ENCODE peak calls at places on chromosomes 7 and 10, in six cellular contexts. One of them, this sample, is unnamed.
A peak's percentile ranks its signal among the peaks of the same experiment; 100 is the strongest.

GRCh38 chr7:116434820-116435341 is 64.7 kb upstream of the CAV2 start:
- DNase-seq in esophagus muscularis mucosa: no peak
- DNase-seq in foreskin fibroblast: peak; percentile 85
- DNase-seq in GM12865: no peak
- DNase-seq in thoracic aorta: no peak
- DNase-seq in AG04450: peak; percentile 26
- DNase-seq in this sample: no peak

GRCh38 chr7:95822717-95823116 is 50.4 kb downstream of the DYNC1I1 start:
- DNase-seq in esophagus muscularis mucosa: no peak
- DNase-seq in foreskin fibroblast: no peak
- DNase-seq in GM12865: no peak
- DNase-seq in thoracic aorta: no peak
- DNase-seq in AG04450: no peak
- DNase-seq in this sample: no peak

GRCh38 chr10:126670886-126671285 is 393 bp upstream of the C10orf90 start:
- DNase-seq in esophagus muscularis mucosa: no peak
- DNase-seq in foreskin fibroblast: no peak
- DNase-seq in GM12865: no peak
- DNase-seq in thoracic aorta: no peak
- DNase-seq in AG04450: no peak
- DNase-seq in this sample: no peak

GRCh38 chr10:95290801-95291633 is at the start of gene PDLIM1:
- DNase-seq in esophagus muscularis mucosa: no peak
- DNase-seq in foreskin fibroblast: peak; percentile 77
- DNase-seq in GM12865: peak; percentile 88
- DNase-seq in thoracic aorta: no peak
- DNase-seq in AG04450: no peak
- DNase-seq in this sample: no peak

GRCh38 chr7:54596747-54597146 is 54.6 kb downstream of the VSTM2A start:
- DNase-seq in esophagus muscularis mucosa: no peak
- DNase-seq in foreskin fibroblast: no peak
- DNase-seq in GM12865: peak; percentile 25
- DNase-seq in thoracic aorta: no peak
- DNase-seq in AG04450: no peak
- DNase-seq in this sample: no peak

GRCh38 chr10:12351447-12351846 is 2.1 kb downstream of the CAMK1D start:
- DNase-seq in esophagus muscularis mucosa: no peak
- DNase-seq in foreskin fibroblast: no peak
- DNase-seq in GM12865: peak; percentile 59
- DNase-seq in thoracic aorta: no peak
- DNase-seq in AG04450: no peak
- DNase-seq in this sample: no peak

GRCh38 chr7:50577569-50577968 is 12.4 kb upstream of the DDC start:
- DNase-seq in esophagus muscularis mucosa: no peak
- DNase-seq in foreskin fibroblast: no peak
- DNase-seq in GM12865: no peak
- DNase-seq in thoracic aorta: no peak
- DNase-seq in AG04450: no peak
- DNase-seq in this sample: no peak

GRCh38 chr7:98755138-98755898 is 114.5 kb downstream of the TMEM130 start:
- DNase-seq in esophagus muscularis mucosa: no peak
- DNase-seq in foreskin fibroblast: no peak
- DNase-seq in GM12865: peak; percentile 17
- DNase-seq in thoracic aorta: no peak
- DNase-seq in AG04450: no peak
- DNase-seq in this sample: no peak

GRCh38 chr10:100977436-100977835 is 8.1 kb downstream of the SEMA4G start:
- DNase-seq in esophagus muscularis mucosa: no peak
- DNase-seq in foreskin fibroblast: no peak
- DNase-seq in GM12865: no peak
- DNase-seq in thoracic aorta: no peak
- DNase-seq in AG04450: no peak
- DNase-seq in this sample: no peak

GRCh38 chr10:74040200-74041126 is 42.5 kb downstream of the VCL start:
- DNase-seq in esophagus muscularis mucosa: no peak
- DNase-seq in foreskin fibroblast: no peak
- DNase-seq in GM12865: no peak
- DNase-seq in thoracic aorta: no peak
- DNase-seq in AG04450: no peak
- DNase-seq in this sample: no peak

DNA sequence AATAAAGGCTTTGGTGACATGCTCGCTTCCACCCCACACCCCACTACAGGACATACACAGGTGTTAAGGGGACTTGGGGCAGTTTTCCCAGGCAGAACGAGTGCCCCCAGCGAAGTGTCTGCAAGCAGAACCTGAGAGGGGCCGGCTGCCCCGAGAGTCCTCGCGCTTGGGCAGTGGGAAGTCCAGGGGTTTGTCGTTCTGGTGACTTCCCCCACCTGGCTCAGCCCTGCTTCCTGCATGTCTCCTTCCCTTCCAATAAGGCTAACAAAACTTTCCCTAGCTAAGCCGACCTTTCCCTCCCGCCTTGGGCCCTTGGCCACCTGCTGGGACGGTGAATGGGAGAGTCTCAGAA is 916 bp downstream of the VWA2 start:
- DNase-seq in esophagus muscularis mucosa: peak; percentile 86
- DNase-seq in foreskin fibroblast: no peak
- DNase-seq in GM12865: no peak
- DNase-seq in thoracic aorta: no peak
- DNase-seq in AG04450: no peak
- DNase-seq in this sample: no peak
- H3K4me3 ChIP-seq in esophagus muscularis mucosa: peak overlapping the region; percentile 58
- H3K4me3 ChIP-seq in foreskin fibroblast: no peak overlapping the region
- H3K4me3 ChIP-seq in GM12865: no peak overlapping the region
- H3K4me3 ChIP-seq in thoracic aorta: no peak overlapping the region
- H3K4me3 ChIP-seq in AG04450: no peak overlapping the region
- H3K4me3 ChIP-seq in this sample: no peak overlapping the region

GRCh38 chr7:43438897-43439479 is 143.9 kb upstream of the STK17A start:
- DNase-seq in esophagus muscularis mucosa: no peak
- DNase-seq in foreskin fibroblast: no peak
- DNase-seq in GM12865: no peak
- DNase-seq in thoracic aorta: no peak
- DNase-seq in AG04450: no peak
- DNase-seq in this sample: no peak
- TF ChIP-seq CTCF in esophagus muscularis mucosa: no peak
- TF ChIP-seq CTCF in foreskin fibroblast: no peak
- TF ChIP-seq CTCF in GM12865: no peak
- TF ChIP-seq CTCF in thoracic aorta: no peak
- TF ChIP-seq CTCF in AG04450: no peak
- TF ChIP-seq CTCF in this sample: no peak

DNA sequence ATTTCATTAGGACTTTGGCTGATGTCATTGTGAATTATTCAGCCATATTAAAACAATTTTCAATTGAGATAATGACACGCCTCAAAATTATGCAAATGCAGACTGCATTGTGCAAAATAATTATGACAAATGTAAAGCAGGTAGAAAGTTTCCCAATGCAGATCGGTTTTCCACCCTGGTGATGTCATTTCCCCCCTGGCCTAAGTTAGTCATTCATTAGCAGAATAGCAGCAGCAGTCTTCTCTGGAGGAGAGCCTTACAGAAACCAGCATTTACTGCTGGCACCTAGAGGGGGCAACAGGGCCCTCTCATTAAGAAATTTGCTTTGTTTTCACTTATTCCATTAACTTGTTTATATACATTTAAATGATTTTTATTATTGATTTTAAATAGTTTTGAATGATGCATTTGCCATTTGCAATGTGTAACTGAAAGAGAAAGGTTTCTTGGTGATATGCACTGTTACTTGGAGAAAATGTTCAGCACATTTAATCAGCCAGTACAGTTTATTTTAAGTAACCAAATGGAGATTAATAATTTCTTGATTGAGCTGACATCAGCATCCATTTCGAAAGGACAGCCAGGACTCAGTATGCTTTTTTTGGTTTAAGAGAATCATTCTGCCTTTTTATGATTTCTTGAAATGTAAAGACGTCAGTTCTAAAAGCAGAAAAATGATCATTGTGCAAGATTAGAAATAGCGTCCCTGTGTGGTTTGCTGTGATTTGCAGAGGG is 3.4 kb downstream of the ARID5B start:
- DNase-seq in esophagus muscularis mucosa: no peak
- DNase-seq in foreskin fibroblast: peak; percentile 86
- DNase-seq in GM12865: peak; percentile 74
- DNase-seq in thoracic aorta: no peak
- DNase-seq in AG04450: no peak
- DNase-seq in this sample: peak; percentile 67
- H3K4me3 ChIP-seq in esophagus muscularis mucosa: peak overlapping the region; percentile 66
- H3K4me3 ChIP-seq in foreskin fibroblast: peak overlapping the region; percentile 86
- H3K4me3 ChIP-seq in GM12865: peak overlapping the region; percentile 67
- H3K4me3 ChIP-seq in thoracic aorta: peak overlapping the region; percentile 97
- H3K4me3 ChIP-seq in AG04450: peak overlapping the region; percentile 82
- H3K4me3 ChIP-seq in this sample: peak overlapping the region; percentile 69

GRCh38 chr7:128381161-128381821 is 19.8 kb upstream of the PRRT4 start:
- DNase-seq in esophagus muscularis mucosa: no peak
- DNase-seq in foreskin fibroblast: no peak
- DNase-seq in GM12865: peak; percentile 36
- DNase-seq in thoracic aorta: no peak
- DNase-seq in AG04450: no peak
- DNase-seq in this sample: no peak
- TF ChIP-seq CTCF in esophagus muscularis mucosa: no peak
- TF ChIP-seq CTCF in foreskin fibroblast: peak; percentile 63
- TF ChIP-seq CTCF in GM12865: peak; percentile 64
- TF ChIP-seq CTCF in thoracic aorta: peak; percentile 16
- TF ChIP-seq CTCF in AG04450: peak; percentile 48
- TF ChIP-seq CTCF in this sample: peak; percentile 80

GRCh38 chr7:105191329-105191728 is 177.3 kb downstream of the KMT2E start:
- DNase-seq in esophagus muscularis mucosa: no peak
- DNase-seq in foreskin fibroblast: no peak
- DNase-seq in GM12865: no peak
- DNase-seq in thoracic aorta: no peak
- DNase-seq in AG04450: no peak
- DNase-seq in this sample: no peak

GRCh38 chr7:105198223-105198622 is 184.2 kb downstream of the KMT2E start:
- DNase-seq in esophagus muscularis mucosa: no peak
- DNase-seq in foreskin fibroblast: peak; percentile 79
- DNase-seq in GM12865: no peak
- DNase-seq in thoracic aorta: no peak
- DNase-seq in AG04450: peak; percentile 83
- DNase-seq in this sample: peak; percentile 20

GRCh38 chr7:105199372-105199771 is 185.4 kb downstream of the KMT2E start:
- DNase-seq in esophagus muscularis mucosa: no peak
- DNase-seq in foreskin fibroblast: no peak
- DNase-seq in GM12865: no peak
- DNase-seq in thoracic aorta: no peak
- DNase-seq in AG04450: no peak
- DNase-seq in this sample: no peak

GRCh38 chr7:105196473-105196872 is 182.5 kb downstream of the KMT2E start:
- DNase-seq in esophagus muscularis mucosa: no peak
- DNase-seq in foreskin fibroblast: no peak
- DNase-seq in GM12865: no peak
- DNase-seq in thoracic aorta: no peak
- DNase-seq in AG04450: no peak
- DNase-seq in this sample: no peak

GRCh38 chr7:105195891-105196290 is 181.9 kb downstream of the KMT2E start:
- DNase-seq in esophagus muscularis mucosa: no peak
- DNase-seq in foreskin fibroblast: no peak
- DNase-seq in GM12865: no peak
- DNase-seq in thoracic aorta: no peak
- DNase-seq in AG04450: no peak
- DNase-seq in this sample: no peak
- H3K4me3 ChIP-seq in esophagus muscularis mucosa: no peak overlapping the region
- H3K4me3 ChIP-seq in foreskin fibroblast: no peak overlapping the region
- H3K4me3 ChIP-seq in GM12865: no peak overlapping the region
- H3K4me3 ChIP-seq in thoracic aorta: no peak overlapping the region
- H3K4me3 ChIP-seq in AG04450: no peak overlapping the region
- H3K4me3 ChIP-seq in this sample: no peak overlapping the region

GRCh38 chr10:76632158-76633051 is 1005.2 kb downstream of the KCNMA1 start:
- DNase-seq in esophagus muscularis mucosa: no peak
- DNase-seq in foreskin fibroblast: no peak
- DNase-seq in GM12865: peak; percentile 19
- DNase-seq in thoracic aorta: no peak
- DNase-seq in AG04450: no peak
- DNase-seq in this sample: no peak
- TF ChIP-seq CTCF in esophagus muscularis mucosa: no peak
- TF ChIP-seq CTCF in foreskin fibroblast: peak; percentile 19
- TF ChIP-seq CTCF in GM12865: peak; percentile 16
- TF ChIP-seq CTCF in thoracic aorta: no peak
- TF ChIP-seq CTCF in AG04450: peak; percentile 18
- TF ChIP-seq CTCF in this sample: peak; percentile 55

DNA sequence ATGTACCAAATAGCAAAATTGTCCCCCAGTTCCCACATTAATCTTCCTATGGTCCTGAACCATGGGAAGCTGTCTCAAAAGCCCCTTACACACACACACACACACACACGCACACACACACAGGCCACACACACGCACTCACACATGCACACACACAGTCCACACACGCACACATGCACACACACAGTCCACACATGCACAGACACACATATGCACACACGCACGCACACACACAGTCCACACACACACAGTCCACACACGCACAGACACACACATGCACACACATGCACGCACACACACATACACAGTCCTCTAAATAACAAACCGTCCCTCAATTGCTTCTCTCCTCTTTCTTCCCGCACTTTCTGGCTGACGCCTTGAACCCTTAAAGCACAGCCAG is 265.3 kb downstream of the TCERG1L start:
- DNase-seq in esophagus muscularis mucosa: no peak
- DNase-seq in foreskin fibroblast: no peak
- DNase-seq in GM12865: no peak
- DNase-seq in thoracic aorta: no peak
- DNase-seq in AG04450: no peak
- DNase-seq in this sample: no peak
- H3K4me3 ChIP-seq in esophagus muscularis mucosa: no peak overlapping the region
- H3K4me3 ChIP-seq in foreskin fibroblast: no peak overlapping the region
- H3K4me3 ChIP-seq in GM12865: no peak overlapping the region
- H3K4me3 ChIP-seq in thoracic aorta: no peak overlapping the region
- H3K4me3 ChIP-seq in AG04450: no peak overlapping the region
- H3K4me3 ChIP-seq in this sample: no peak overlapping the region

DNA sequence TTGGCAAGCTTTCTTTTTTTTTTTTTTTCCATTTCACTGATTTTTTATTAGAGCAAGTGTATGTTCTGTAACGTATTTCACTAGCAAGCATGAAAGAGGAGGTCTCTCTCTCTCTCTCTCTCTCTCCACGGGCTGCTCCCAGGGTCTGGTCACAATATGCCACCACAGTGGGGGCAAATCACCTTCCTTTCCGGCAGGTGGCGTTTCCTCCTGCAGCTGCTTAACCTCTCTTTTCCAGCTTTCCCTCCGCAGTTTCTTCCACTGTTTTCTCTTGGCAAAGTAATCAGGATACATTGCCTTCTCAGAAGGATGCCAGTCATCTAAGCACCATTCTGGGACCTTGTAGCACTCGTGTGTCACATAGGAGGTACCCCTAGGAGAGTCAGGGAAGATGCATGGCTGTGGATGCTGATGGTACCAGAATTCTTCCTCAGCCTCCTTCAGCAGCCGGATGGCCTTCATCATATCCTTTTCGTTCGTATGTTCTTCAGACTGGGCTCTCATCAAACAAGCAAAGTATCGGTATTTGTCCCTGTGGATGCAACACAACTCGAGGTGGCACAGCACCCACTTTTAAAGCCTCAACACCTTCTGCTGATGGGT is 197.3 kb upstream of the PODXL start:
- DNase-seq in esophagus muscularis mucosa: no peak
- DNase-seq in foreskin fibroblast: no peak
- DNase-seq in GM12865: no peak
- DNase-seq in thoracic aorta: no peak
- DNase-seq in AG04450: no peak
- DNase-seq in this sample: no peak
- TF ChIP-seq CTCF in esophagus muscularis mucosa: no peak
- TF ChIP-seq CTCF in foreskin fibroblast: peak; percentile 37
- TF ChIP-seq CTCF in GM12865: no peak
- TF ChIP-seq CTCF in thoracic aorta: no peak
- TF ChIP-seq CTCF in AG04450: peak; percentile 39
- TF ChIP-seq CTCF in this sample: peak; percentile 48

GRCh38 chr7:104950006-104950405 is 64.0 kb upstream of the KMT2E start:
- DNase-seq in esophagus muscularis mucosa: no peak
- DNase-seq in foreskin fibroblast: no peak
- DNase-seq in GM12865: peak; percentile 48
- DNase-seq in thoracic aorta: no peak
- DNase-seq in AG04450: no peak
- DNase-seq in this sample: no peak
- H3K4me3 ChIP-seq in esophagus muscularis mucosa: no peak overlapping the region
- H3K4me3 ChIP-seq in foreskin fibroblast: no peak overlapping the region
- H3K4me3 ChIP-seq in GM12865: no peak overlapping the region
- H3K4me3 ChIP-seq in thoracic aorta: no peak overlapping the region
- H3K4me3 ChIP-seq in AG04450: no peak overlapping the region
- H3K4me3 ChIP-seq in this sample: no peak overlapping the region

This sample was measured in HFF-Myc.